ENCODE peak calls at places on chromosomes 13 and 19, in ten cellular contexts. U, G, R, Z, N, V, I, Q, C and M are unnamed samples.

GRCh38 chr19:3710265-3710812 is 2.2 kb downstream of the TJP3 start:
- DNase-seq in G (no peak), V (no peak), U (peak; percentile 97), R (no peak), Z (peak; percentile 93), N (no peak), C (peak; percentile 54), I (peak; percentile 68), Q (peak; percentile 80), M (no peak)

GRCh38 chr19:8403820-8404109 is 9.3 kb upstream of the MARCHF2 start:
- DNase-seq in Q (no peak), I (no peak), C (no peak), V (no peak), Z (no peak), N (no peak), U (no peak), G (no peak), R (no peak), M (no peak)

GRCh38 chr13:105991622-105992254 is 543.7 kb downstream of the EFNB2 start:
- DNase-seq in Q (peak; percentile 81), R (no peak), I (peak; percentile 82), V (no peak), C (peak; percentile 41), G (peak; percentile 44), Z (peak; percentile 86), N (no peak), U (peak; percentile 90), M (no peak)

GRCh38 chr19:3982701-3983541 is 2.3 kb downstream of the EEF2 start:
- DNase-seq in G (no peak), U (peak; percentile 46), Q (peak; percentile 94), Z (peak; percentile 62), V (no peak), N (no peak), I (peak; percentile 47), R (no peak), C (peak; percentile 58), M (no peak)

GRCh38 chr13:65594255-65594654 is 1635.9 kb downstream of the PCDH9 start:
- DNase-seq in N (no peak), I (peak; percentile 85), V (peak; percentile 11), G (peak; percentile 87), Z (no peak), R (no peak), C (no peak), U (no peak), Q (no peak), M (no peak)

GRCh38 chr13:21012211-21012610 is 49.2 kb downstream of the LATS2 start:
- DNase-seq in G (no peak), I (no peak), V (peak; percentile 63), C (peak; percentile 97), Z (no peak), Q (no peak), R (no peak), U (no peak), N (no peak), M (no peak)

GRCh38 chr13:21053231-21053630 is 8.2 kb downstream of the LATS2 start:
- DNase-seq in Z (no peak), I (no peak), C (no peak), R (no peak), N (no peak), U (no peak), V (no peak), G (no peak), Q (no peak), M (no peak)

GRCh38 chr19:58571575-58571947 is 1.6 kb downstream of the MZF1 start:
- DNase-seq in C (no peak), Q (no peak), N (no peak), I (no peak), R (peak; percentile 24), Z (no peak), G (no peak), U (no peak), V (no peak), M (no peak)

GRCh38 chr19:50460161-50460765 is 16.0 kb upstream of the EMC10 start:
- DNase-seq in N (no peak), I (peak; percentile 22), Z (peak; percentile 59), V (no peak), R (no peak), U (no peak), G (no peak), C (peak; percentile 16), Q (peak; percentile 90), M (no peak)

GRCh38 chr19:29663861-29664752 is 1.2 kb upstream of the PLEKHF1 start:
- DNase-seq in Q (peak; percentile 72), V (no peak), R (no peak), G (no peak), I (no peak), U (no peak), Z (peak; percentile 78), N (no peak), C (peak; percentile 57), M (no peak)

GRCh38 chr13:73608731-73609485 is 525.3 kb downstream of the KLF12 start:
- DNase-seq in G (no peak), Q (no peak), C (no peak), V (no peak), Z (no peak), I (no peak), R (no peak), N (peak; percentile 20), U (no peak), M (no peak)

GRCh38 chr13:30932481-30933333 is at the start of gene TEX26:
- DNase-seq in Z (no peak), C (no peak), N (peak; percentile 81), Q (peak; percentile 77), U (no peak), R (no peak), I (peak; percentile 58), G (no peak), V (no peak), M (no peak)

GRCh38 chr13:30934803-30935202 is 2.3 kb downstream of the TEX26 start:
- DNase-seq in I (no peak), G (no peak), C (no peak), Z (no peak), N (no peak), V (no peak), Q (no peak), R (no peak), U (no peak), M (no peak)

GRCh38 chr13:30933334-30933681 is 852 bp downstream of the TEX26 start:
- DNase-seq in I (no peak), R (no peak), N (no peak), C (no peak), G (no peak), U (no peak), Z (no peak), V (no peak), Q (no peak), M (no peak)

GRCh38 chr13:30936920-30937319 is 4.5 kb downstream of the TEX26 start:
- DNase-seq in Q (no peak), R (no peak), U (no peak), I (no peak), C (no peak), Z (no peak), V (no peak), G (no peak), N (no peak), M (no peak)

DNA sequence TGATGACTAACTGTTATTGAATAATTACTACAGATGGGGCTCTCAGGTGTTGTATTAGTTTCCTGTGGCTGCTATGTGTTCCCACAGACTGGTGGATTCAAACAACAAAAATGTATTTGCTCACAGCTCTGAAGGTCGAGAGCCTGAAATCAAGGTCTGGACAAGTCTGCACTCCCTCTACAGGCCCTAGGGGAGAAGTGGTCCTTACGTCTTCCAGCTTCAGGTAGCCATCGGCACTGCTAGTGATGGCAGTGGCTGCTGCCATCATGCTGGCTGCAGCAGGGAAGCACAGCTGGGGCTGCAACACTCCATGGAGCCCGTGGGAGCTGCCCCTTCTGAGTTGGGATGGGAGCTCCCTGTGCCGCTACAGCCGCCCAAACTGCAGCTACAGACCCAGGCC is 1.9 kb downstream of the TEX26 start:
- DNase-seq in G (no peak), I (no peak), Z (no peak), N (no peak), Q (no peak), U (no peak), V (no peak), R (no peak), C (peak; percentile 9), M (no peak)
- TF ChIP-seq CTCF in G (peak; percentile 23), I (no peak), Z (peak; percentile 28), N (peak; percentile 29), Q (peak; percentile 19), U (no peak), V (peak; percentile 38), R (no peak), C (peak; percentile 20), M (peak; percentile 36)

GRCh38 chr13:101453784-101454201 is 1.3 kb downstream of the ITGBL1 start:
- DNase-seq in V (no peak), Q (peak; percentile 60), N (no peak), R (no peak), C (no peak), I (peak; percentile 5), Z (peak; percentile 81), G (no peak), U (peak; percentile 55), M (no peak)
- TF ChIP-seq CTCF in V (no peak), Q (peak; percentile 22), N (no peak), R (no peak), C (peak; percentile 39), I (peak; percentile 33), Z (peak; percentile 61), G (peak; percentile 6), U (peak; percentile 32), M (no peak)

DNA sequence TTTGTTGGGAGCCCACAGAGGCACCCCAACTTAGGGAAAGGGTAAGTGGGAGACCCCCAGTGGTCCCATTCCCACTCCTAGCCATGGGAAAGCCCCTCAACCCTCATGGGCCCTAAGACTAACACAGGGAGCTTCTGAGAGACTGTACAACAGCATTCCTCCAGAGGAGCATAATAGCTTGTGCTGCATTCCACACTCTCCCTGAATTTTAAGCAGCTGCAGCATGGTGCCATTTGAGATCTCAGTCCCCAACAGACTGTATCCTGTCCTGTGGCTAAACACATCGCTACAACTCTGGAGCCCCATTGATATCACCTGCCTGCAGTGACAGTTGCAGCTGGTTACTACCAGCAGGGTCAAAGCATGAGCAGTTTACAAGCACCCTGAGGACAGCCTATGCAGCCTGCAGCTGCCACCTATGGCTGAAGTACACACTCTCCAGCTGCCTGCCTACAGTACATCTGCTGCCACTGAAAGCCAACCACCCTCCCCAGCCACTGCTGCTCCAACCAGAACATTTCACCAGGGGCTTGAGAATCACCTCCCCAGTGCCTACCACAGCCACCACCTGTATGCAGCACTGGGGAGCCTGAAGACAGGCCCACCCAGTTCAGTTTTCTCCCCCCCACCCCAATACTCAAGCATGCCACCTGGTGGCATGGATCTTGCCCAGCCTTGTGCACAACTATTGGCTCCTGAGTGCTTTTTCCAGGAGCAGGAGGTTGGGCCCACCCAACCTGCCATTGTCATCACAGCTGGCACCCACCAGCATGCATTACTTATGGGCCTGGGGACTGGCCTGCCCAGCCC is 557.3 kb downstream of the GPC5 start:
- DNase-seq in U (no peak), R (no peak), Z (no peak), I (no peak), C (no peak), G (no peak), N (no peak), Q (no peak), V (no peak), M (no peak)
- TF ChIP-seq CTCF in U (no peak), R (no peak), Z (no peak), I (no peak), C (no peak), G (no peak), N (no peak), Q (no peak), V (no peak), M (no peak)

DNA sequence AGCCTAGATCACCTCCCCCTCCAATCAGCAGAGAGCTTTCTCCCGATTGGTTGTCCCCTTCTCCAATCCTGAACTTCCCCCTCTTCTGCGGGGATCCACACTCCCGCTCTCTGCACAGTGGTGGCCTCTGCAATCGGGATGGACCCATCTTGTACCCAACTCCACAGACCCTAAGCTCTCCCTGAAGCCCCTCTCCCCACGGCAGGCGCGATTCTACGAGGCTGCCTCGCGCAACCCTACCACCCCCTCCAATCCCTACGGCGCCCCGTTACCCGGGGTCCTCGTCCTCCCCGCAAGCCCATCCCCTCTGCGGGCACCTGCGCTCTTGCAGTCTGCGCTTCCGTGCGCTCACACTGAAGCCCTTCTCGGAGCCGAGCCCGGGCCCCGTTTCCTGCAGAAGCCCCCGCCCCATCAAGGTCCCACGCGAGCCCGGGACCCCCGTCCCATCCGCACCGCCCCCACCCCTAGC is 459 bp downstream of the TMEM160 start:
- DNase-seq in C (peak; percentile 93), U (peak; percentile 80), N (peak; percentile 86), R (peak; percentile 91), V (peak; percentile 74), Q (peak; percentile 100), G (peak; percentile 72), Z (peak; percentile 85), I (peak; percentile 91), M (peak; percentile 85)
- TF ChIP-seq CTCF in C (no peak), U (no peak), N (no peak), R (no peak), V (no peak), Q (no peak), G (no peak), Z (no peak), I (no peak), M (no peak)